ENCODE peak calls at places on chromosomes 3 and 15, in seven cellular contexts. J, Q, S, P, G, I and F are unnamed samples.

GRCh38 chr3:11583638-11584046 is 60.1 kb downstream of the VGLL4 start:
- DNase-seq in S (no peak), J (no peak), Q (no peak), P (no peak), I (no peak), G (no peak), F (no peak)

GRCh38 chr3:3862534-3862933 is 63.3 kb downstream of the LRRN1 start:
- DNase-seq in I (no peak), J (no peak), S (no peak), P (no peak), G (no peak), Q (no peak), F (no peak)

GRCh38 chr3:13012228-13012691 is 61.0 kb downstream of the IQSEC1 start:
- DNase-seq in P (no peak), I (no peak), Q (no peak), J (peak; percentile 80), G (peak; percentile 56), S (no peak), F (peak; percentile 89)

GRCh38 chr3:8839607-8840325 is 70.4 kb upstream of the OXTR start:
- DNase-seq in J (no peak), Q (peak; percentile 29), P (no peak), S (no peak), I (no peak), G (no peak), F (no peak)

GRCh38 chr3:111676177-111677021 is 81.3 kb upstream of the ZBED2 start:
- DNase-seq in I (no peak), G (no peak), S (no peak), P (peak; percentile 82), J (peak; percentile 81), Q (peak; percentile 22), F (no peak)

GRCh38 chr15:31374489-31374888 is 47.9 kb downstream of the KLF13 start:
- DNase-seq in Q (no peak), I (no peak), S (no peak), G (no peak), J (peak; percentile 79), P (no peak), F (no peak)

GRCh38 chr15:77123854-77124253 is 52.9 kb upstream of the TSPAN3 start:
- DNase-seq in Q (no peak), G (no peak), I (no peak), J (no peak), P (no peak), S (no peak), F (no peak)

GRCh38 chr3:94098487-94098886 is 35.6 kb downstream of the NSUN3 start:
- DNase-seq in S (no peak), Q (no peak), P (no peak), J (no peak), G (no peak), I (no peak), F (no peak)

GRCh38 chr3:176767385-176767784 is 429.9 kb downstream of the TBL1XR1 start:
- DNase-seq in Q (no peak), S (no peak), I (no peak), P (no peak), J (no peak), G (no peak), F (peak; percentile 72)

GRCh38 chr15:72271895-72272212 is 500 bp downstream of the PARP6 start:
- DNase-seq in P (no peak), S (no peak), Q (peak; percentile 64), I (no peak), J (no peak), G (no peak), F (no peak)

DNA sequence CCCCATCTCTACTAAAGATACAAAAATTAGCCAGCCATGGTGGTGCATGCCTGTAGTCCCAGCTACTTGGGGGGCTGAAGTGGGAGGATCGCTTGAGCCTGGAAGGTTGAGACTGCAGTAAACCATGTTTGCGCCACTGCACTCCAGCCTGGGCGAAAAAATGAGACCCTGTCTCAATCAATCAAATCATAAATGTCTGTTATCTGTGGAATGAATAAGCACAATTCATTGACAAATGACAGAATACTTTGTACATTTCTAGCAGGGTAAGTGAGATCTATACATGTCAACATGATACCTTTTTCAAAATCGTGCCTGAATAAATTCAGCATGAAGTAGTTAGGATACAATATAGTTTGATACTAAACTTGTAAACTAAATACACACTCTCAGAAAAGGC is 181.2 kb downstream of the FOXP1 start:
- DNase-seq in P (no peak), G (no peak), I (no peak), J (no peak), Q (no peak), S (no peak), F (no peak)
- TF ChIP-seq EP300 in P (no peak), G (no peak), I (no peak), J (no peak), Q (no peak), S (no peak), F (no peak)

DNA sequence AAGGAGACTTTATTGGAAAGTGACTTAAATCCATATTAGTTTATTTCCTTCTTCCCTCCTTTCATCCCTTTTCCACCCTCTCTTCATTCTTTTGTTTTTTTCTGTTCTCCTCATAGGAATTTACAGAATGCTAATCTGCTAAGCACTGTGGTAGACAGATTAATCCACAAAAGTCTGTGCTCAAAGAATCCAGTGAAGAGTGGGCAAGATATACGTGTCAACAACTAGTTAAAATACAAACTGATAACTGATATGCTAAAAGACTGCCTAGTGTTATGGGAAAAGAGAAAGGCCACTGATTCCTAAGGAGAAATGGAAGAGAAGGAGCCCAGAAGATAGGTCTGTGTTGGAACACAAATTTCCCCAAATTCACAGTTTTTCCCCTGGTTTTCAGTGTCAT is 202.2 kb downstream of the MBNL1 start:
- DNase-seq in J (no peak), G (no peak), Q (no peak), S (no peak), P (no peak), I (no peak), F (no peak)
- TF ChIP-seq POLR2A in J (no peak), G (no peak), Q (no peak), S (no peak), P (no peak), I (no peak), F (no peak)

GRCh38 chr3:46061887-46062286 is 34.6 kb upstream of the XCR1 start:
- DNase-seq in J (no peak), P (no peak), S (no peak), Q (no peak), G (no peak), I (no peak), F (no peak)

GRCh38 chr3:46057716-46058115 is 30.4 kb upstream of the XCR1 start:
- DNase-seq in Q (no peak), G (no peak), J (no peak), S (no peak), P (no peak), I (no peak), F (no peak)

GRCh38 chr3:46061108-46061507 is 33.8 kb upstream of the XCR1 start:
- DNase-seq in Q (no peak), P (no peak), G (no peak), S (no peak), I (no peak), J (no peak), F (no peak)

GRCh38 chr3:46058981-46059380 is 31.7 kb upstream of the XCR1 start:
- DNase-seq in G (no peak), P (no peak), I (no peak), Q (no peak), S (no peak), J (no peak), F (no peak)

DNA sequence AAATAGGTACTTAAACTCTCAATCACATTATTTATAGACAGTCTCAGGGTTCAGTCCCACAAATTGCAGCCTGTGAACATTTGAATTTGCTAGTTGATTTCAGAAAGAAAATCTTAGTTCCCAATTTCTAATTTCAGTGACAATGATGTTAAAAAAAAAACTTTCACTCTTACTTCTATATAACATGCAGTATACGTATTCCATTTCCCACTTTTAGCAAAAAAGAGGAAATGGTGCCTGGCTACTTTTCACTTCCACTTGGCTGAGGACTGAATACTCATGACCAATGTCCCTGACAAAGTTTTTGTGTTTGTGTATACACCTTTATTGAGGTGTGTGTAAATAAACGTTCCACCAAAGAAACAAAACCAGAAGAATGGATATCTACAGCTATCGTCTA is 32.1 kb upstream of the XCR1 start:
- DNase-seq in Q (no peak), P (no peak), I (no peak), S (no peak), G (no peak), J (no peak), F (no peak)
- TF ChIP-seq EP300 in Q (no peak), P (no peak), I (no peak), S (no peak), G (peak; percentile 69), J (no peak), F (no peak)

GRCh38 chr15:95457520-95457919 is 873.0 kb upstream of the NR2F2 start:
- DNase-seq in I (no peak), G (no peak), Q (no peak), P (no peak), S (no peak), J (no peak), F (no peak)

GRCh38 chr15:95458736-95459135 is 871.8 kb upstream of the NR2F2 start:
- DNase-seq in Q (no peak), P (no peak), I (no peak), J (no peak), G (no peak), S (no peak), F (no peak)

GRCh38 chr15:95464091-95464888 is 866.2 kb upstream of the NR2F2 start:
- DNase-seq in J (no peak), P (no peak), Q (no peak), I (peak; percentile 81), S (no peak), G (no peak), F (no peak)

DNA sequence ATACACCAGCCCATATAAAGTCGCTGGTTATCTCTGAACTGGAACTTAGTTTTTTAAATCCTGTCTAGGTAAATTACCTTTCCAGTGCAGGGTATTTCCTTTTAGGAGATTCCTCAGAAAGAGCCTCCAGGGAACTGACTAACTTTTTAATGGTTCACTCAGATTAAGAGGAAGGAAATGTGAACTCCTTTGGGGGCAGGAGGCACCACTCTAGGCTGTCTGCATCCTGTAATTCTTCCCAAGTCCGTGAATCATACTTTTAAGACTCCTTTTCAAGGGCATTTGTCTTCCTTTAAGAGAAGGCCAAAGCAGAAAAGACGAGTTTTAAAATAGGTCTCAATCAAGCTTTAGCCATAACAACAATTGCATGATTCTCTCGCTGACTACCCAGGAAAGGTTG is 871.2 kb upstream of the NR2F2 start:
- DNase-seq in I (no peak), P (no peak), G (no peak), J (no peak), Q (no peak), S (no peak), F (no peak)
- TF ChIP-seq POLR2A in I (no peak), P (no peak), G (no peak), J (no peak), Q (no peak), S (no peak), F (no peak)

DNA sequence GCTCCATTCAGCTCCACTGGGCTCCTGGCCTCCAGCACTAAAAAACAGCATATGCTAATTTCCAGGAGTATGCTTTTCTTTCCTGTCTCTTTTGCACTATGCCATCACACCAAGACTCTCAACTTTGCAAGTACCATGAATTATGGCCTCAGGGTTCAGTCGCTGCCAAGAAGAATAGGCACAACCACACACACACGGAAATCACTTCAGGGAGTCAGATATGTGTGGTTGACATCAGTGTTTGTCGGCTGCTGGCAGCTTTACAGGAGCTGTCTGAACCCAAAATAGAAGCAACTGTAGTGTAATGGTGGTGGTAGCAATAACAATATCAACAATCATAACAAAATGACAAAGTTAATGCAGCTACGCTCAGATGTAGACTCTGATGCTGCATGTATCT is 304.9 kb upstream of the SLCO3A1 start:
- DNase-seq in S (no peak), Q (no peak), G (no peak), J (no peak), P (no peak), I (no peak), F (no peak)
- TF ChIP-seq EP300 in S (no peak), Q (no peak), G (no peak), J (no peak), P (no peak), I (no peak), F (no peak)

GRCh38 chr3:115488410-115488809 is 134.9 kb upstream of the GAP43 start:
- DNase-seq in S (no peak), P (no peak), I (no peak), J (no peak), G (no peak), Q (no peak), F (no peak)
- TF ChIP-seq POLR2A in S (no peak), P (no peak), I (no peak), J (no peak), G (no peak), Q (no peak), F (no peak)